ENCODE peak calls at places on chromosomes 5 and 9, in eight cellular contexts. O is Peyer's patch; J is upper lobe of left lung; V is H9; B is CD4-positive, alpha-beta T cell; K is body of pancreas; N is PC-3; I is left ventricle myocardium inferior. W is an unnamed sample.
A peak's percentile ranks its signal among the peaks of the same experiment; 100 is the strongest.

GRCh38 chr9:100540327-100540726 is 37.6 kb upstream of the CAVIN4 start:
- DNase-seq in B (no peak), N (no peak), J (no peak), V (no peak), O (no peak), I (no peak), K (no peak), W (no peak)

GRCh38 chr5:115946655-115947054 is 15.6 kb upstream of the LVRN start:
- DNase-seq in O (no peak), V (no peak), I (no peak), K (no peak), B (no peak), N (no peak), J (no peak), W (no peak)

GRCh38 chr5:146291421-146292074 is 47.1 kb upstream of the POU4F3 start:
- DNase-seq in N (peak; percentile 77), V (no peak), B (no peak), I (no peak), O (no peak), K (no peak), J (no peak), W (no peak)

GRCh38 chr5:27015758-27016157 is 22.6 kb downstream of the CDH9 start:
- DNase-seq in V (no peak), B (no peak), J (no peak), I (no peak), O (no peak), K (no peak), N (peak; percentile 47), W (no peak)

GRCh38 chr5:168843998-168844374 is 264.8 kb upstream of the PANK3 start:
- DNase-seq in N (no peak), K (no peak), B (no peak), O (no peak), I (no peak), J (no peak), V (no peak), W (no peak)

GRCh38 chr9:131584858-131585257 is 39.5 kb downstream of the PRRT1B start:
- DNase-seq in O (no peak), J (no peak), B (no peak), K (no peak), I (no peak), N (no peak), V (no peak), W (no peak)

GRCh38 chr9:6781476-6781875 is 23.7 kb downstream of the KDM4C start:
- DNase-seq in J (no peak), I (no peak), V (no peak), K (no peak), O (no peak), B (no peak), N (no peak), W (no peak)

GRCh38 chr9:38036359-38037084 is 32.5 kb downstream of the SHB start:
- DNase-seq in V (no peak), K (no peak), J (no peak), I (no peak), N (no peak), O (no peak), B (no peak), W (no peak)

GRCh38 chr5:36722913-36723312 is 116.5 kb downstream of the SLC1A3 start:
- DNase-seq in B (no peak), K (no peak), V (no peak), N (peak; percentile 20), O (no peak), I (no peak), J (no peak), W (no peak)

GRCh38 chr9:111928342-111928720 is 31.7 kb downstream of the UGCG start:
- DNase-seq in I (no peak), V (no peak), K (no peak), B (no peak), J (no peak), O (no peak), N (peak; percentile 25), W (no peak)

GRCh38 chr9:125203259-125203658 is 2.9 kb downstream of the RABEPK start:
- DNase-seq in V (no peak), B (no peak), J (no peak), O (no peak), K (no peak), I (no peak), N (no peak), W (no peak)

GRCh38 chr9:93657331-93658111 is 81.1 kb downstream of the PHF2 start:
- DNase-seq in I (peak; percentile 9), N (no peak), K (peak; percentile 8), J (no peak), V (no peak), B (no peak), O (peak; percentile 35), W (no peak)

GRCh38 chr9:35935755-35936509 is 22.0 kb downstream of the OR2S2 start:
- DNase-seq in K (no peak), J (no peak), I (no peak), B (no peak), N (peak; percentile 11), V (no peak), O (no peak), W (no peak)

GRCh38 chr5:145568581-145568980 is 266.6 kb downstream of the PRELID2 start:
- DNase-seq in N (peak; percentile 25), K (no peak), B (no peak), O (no peak), J (no peak), I (no peak), V (no peak), W (no peak)

GRCh38 chr9:73146113-73146815 is 5.4 kb upstream of the ANXA1 start:
- DNase-seq in J (no peak), O (no peak), N (no peak), I (no peak), B (no peak), K (no peak), V (no peak), W (no peak)

GRCh38 chr9:73141282-73141681 is 10.4 kb upstream of the ANXA1 start:
- DNase-seq in O (no peak), N (no peak), I (no peak), J (no peak), B (no peak), K (no peak), V (no peak), W (no peak)

GRCh38 chr9:73148447-73148937 is 3.2 kb upstream of the ANXA1 start:
- DNase-seq in K (no peak), V (no peak), I (no peak), O (no peak), B (no peak), N (peak; percentile 38), J (no peak), W (no peak)

GRCh38 chr9:73149371-73150067 is 2.1 kb upstream of the ANXA1 start:
- DNase-seq in I (no peak), K (no peak), O (peak; percentile 47), N (peak; percentile 79), B (no peak), J (no peak), V (no peak), W (no peak)

DNA sequence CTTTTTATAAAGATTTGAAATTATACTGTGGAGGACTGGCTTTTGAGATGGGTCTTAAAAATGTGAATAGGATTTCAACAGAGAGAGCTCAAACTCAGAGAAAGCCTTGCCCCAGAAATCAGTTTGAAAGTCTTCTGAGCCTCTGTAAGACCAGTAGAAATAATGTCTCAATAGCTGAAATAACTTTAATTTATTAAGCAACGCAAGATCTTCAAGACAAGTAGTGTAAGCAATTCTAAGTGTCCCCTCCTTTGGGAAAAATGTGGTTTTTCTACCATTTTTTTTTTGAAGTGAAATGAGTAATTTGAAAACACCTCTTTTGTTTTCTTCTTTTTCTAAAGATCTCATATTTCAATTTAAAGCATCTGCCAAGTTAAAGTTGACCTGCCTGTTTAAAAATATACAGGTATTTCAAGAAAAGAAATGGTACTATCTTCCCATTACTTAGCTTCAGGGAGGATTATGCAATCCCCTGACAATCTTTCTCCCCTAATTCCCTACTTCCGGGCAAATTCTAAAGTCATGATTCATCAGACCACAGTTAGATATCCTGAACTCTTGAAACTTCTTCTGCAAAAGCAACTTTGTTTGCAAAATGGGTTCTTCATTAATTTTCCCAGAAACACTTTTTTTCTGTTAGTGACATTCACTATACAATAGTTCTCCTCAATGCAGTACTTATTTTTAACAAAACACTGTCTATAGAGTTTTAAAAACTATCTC is 7.9 kb upstream of the ANXA1 start:
- DNase-seq in K (no peak), J (no peak), O (no peak), B (no peak), V (no peak), I (no peak), N (peak; percentile 92), W (no peak)
- H3K27ac ChIP-seq in K (no peak overlapping the region), J (peak overlapping the region; percentile 29), O (no peak overlapping the region), B (no peak overlapping the region), V (no peak overlapping the region), I (peak overlapping the region; percentile 56), N (peak overlapping the region; percentile 50), W (no peak overlapping the region)

GRCh38 chr5:84382363-84383295 is 2.1 kb downstream of the EDIL3 start:
- DNase-seq in J (peak; percentile 60), N (no peak), V (peak; percentile 69), O (peak; percentile 47), B (no peak), I (peak; percentile 18), K (peak; percentile 13), W (no peak)
- H3K27me3 ChIP-seq in J (no peaks in the 10 kb centered on the region), N (no peaks in the 10 kb centered on the region), V (no peaks in the 10 kb centered on the region), O (peaks cover 5% of the 10 kb centered on the region), B (peaks cover 40% of the 10 kb centered on the region), I (peaks cover 68% of the 10 kb centered on the region), K (no peaks in the 10 kb centered on the region), W (no peaks in the 10 kb centered on the region)

GRCh38 chr9:14214693-14215092 is 99.2 kb downstream of the NFIB start:
- DNase-seq in J (no peak), B (no peak), N (no peak), O (no peak), K (no peak), V (no peak), I (no peak), W (no peak)
- H3K27ac ChIP-seq in J (no peak overlapping the region), B (no peak overlapping the region), N (no peak overlapping the region), O (no peak overlapping the region), K (peak overlapping the region; percentile 82), V (no peak overlapping the region), I (no peak overlapping the region), W (no peak overlapping the region)

GRCh38 chr5:73236541-73237128 is 63.6 kb downstream of the TMEM174 start:
- DNase-seq in K (no peak), V (no peak), O (no peak), B (no peak), I (no peak), J (no peak), N (no peak), W (no peak)

GRCh38 chr5:73233461-73234151 is 60.6 kb downstream of the TMEM174 start:
- DNase-seq in O (no peak), V (peak; percentile 60), K (no peak), J (no peak), N (no peak), I (peak; percentile 14), B (no peak), W (no peak)

GRCh38 chr5:73232266-73233041 is 59.5 kb downstream of the TMEM174 start:
- DNase-seq in N (no peak), I (no peak), K (no peak), J (no peak), V (peak; percentile 56), B (no peak), O (no peak), W (no peak)

GRCh38 chr5:73233053-73233460 is 60.1 kb downstream of the TMEM174 start:
- DNase-seq in V (peak; percentile 41), I (no peak), B (no peak), O (no peak), K (no peak), N (no peak), J (no peak), W (no peak)

DNA sequence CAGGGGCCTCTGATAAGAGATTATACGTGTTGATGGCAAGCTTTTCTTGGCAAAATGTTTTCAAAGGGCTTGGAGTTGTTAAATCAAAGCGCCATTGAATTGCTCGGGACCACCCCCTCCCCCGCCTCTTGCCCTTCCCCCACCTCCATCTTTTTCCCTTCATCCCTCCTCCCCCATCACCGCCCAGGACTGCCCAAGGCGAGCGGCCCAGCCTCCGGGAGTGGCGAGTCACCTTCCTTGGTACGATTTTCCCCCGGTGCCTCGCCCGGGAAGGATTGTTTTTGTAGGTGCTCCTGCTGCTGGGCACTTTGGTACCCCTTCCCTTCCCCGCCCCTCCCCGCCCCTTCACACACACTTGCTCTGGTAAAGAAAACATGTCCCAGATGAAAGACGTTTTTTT is 61.2 kb downstream of the TMEM174 start:
- DNase-seq in O (no peak), V (peak; percentile 39), K (no peak), I (no peak), B (no peak), J (no peak), N (no peak), W (no peak)
- H3K27me3 ChIP-seq in O (peaks cover 22% of the 10 kb centered on the region), V (peaks cover 59% of the 10 kb centered on the region), K (no peaks in the 10 kb centered on the region), I (peaks cover 100% of the 10 kb centered on the region), B (peaks cover 87% of the 10 kb centered on the region), J (peaks cover 10% of the 10 kb centered on the region), N (no peaks in the 10 kb centered on the region), W (no peaks in the 10 kb centered on the region)

W was measured in esophagus squamous epithelium.